ENCODE peak calls at places on chromosome 11, in six cellular contexts. U is psoas muscle, O is heart left ventricle, R is MM.1S, H is GM23338, C is transverse colon. Y is an unnamed sample.

GRCh38 chr11:129631201-129631600 is 184.4 kb upstream of the TMEM45B start:
- DNase-seq in U (no peak), C (no peak), O (no peak), R (no peak), H (no peak), Y (no peak)

GRCh38 chr11:102323542-102324261 is 6.4 kb downstream of the BIRC3 start:
- DNase-seq in H (no peak), R (no peak), O (no peak), C (no peak), U (no peak), Y (no peak)

GRCh38 chr11:114317738-114318137 is 21.5 kb downstream of the NNMT start:
- DNase-seq in H (peak; percentile 92), C (no peak), O (peak; percentile 60), U (no peak), R (peak; percentile 77), Y (no peak)

GRCh38 chr11:109140857-109141515 is 281.0 kb upstream of the C11orf87 start:
- DNase-seq in U (no peak), O (no peak), R (no peak), H (no peak), C (no peak), Y (no peak)

GRCh38 chr11:3189193-3189843 is 24.2 kb upstream of the OSBPL5 start:
- DNase-seq in C (no peak), O (no peak), R (no peak), U (peak; percentile 20), H (peak; percentile 74), Y (no peak)

GRCh38 chr11:61495801-61496601 is 12.5 kb upstream of the LRRC10B start:
- DNase-seq in O (no peak), U (no peak), C (no peak), H (no peak), R (no peak), Y (peak; percentile 70)

GRCh38 chr11:34027516-34028406 is 23.8 kb upstream of the CAPRIN1 start:
- DNase-seq in H (no peak), U (no peak), C (peak; percentile 74), O (no peak), R (no peak), Y (no peak)

GRCh38 chr11:27379449-27379848 is 16.4 kb upstream of the CCDC34 start:
- DNase-seq in C (no peak), R (no peak), O (no peak), H (no peak), U (no peak), Y (no peak)

GRCh38 chr11:26931881-26932280 is 62.0 kb upstream of the FIBIN start:
- DNase-seq in O (no peak), U (no peak), C (no peak), H (no peak), R (no peak), Y (no peak)

GRCh38 chr11:125376856-125377255 is 119.2 kb downstream of the FEZ1 start:
- DNase-seq in O (no peak), H (no peak), U (no peak), R (no peak), C (no peak), Y (no peak)

GRCh38 chr11:132864811-132865576 is 667.3 kb downstream of the OPCML start:
- DNase-seq in U (no peak), H (peak; percentile 82), R (no peak), C (no peak), O (no peak), Y (no peak)

GRCh38 chr11:109267293-109268095 is 154.5 kb upstream of the C11orf87 start:
- DNase-seq in U (no peak), O (no peak), R (no peak), C (no peak), H (no peak), Y (no peak)

GRCh38 chr11:20483931-20484330 is 96.4 kb downstream of the PRMT3 start:
- DNase-seq in U (no peak), C (no peak), R (no peak), H (no peak), O (no peak), Y (no peak)

GRCh38 chr11:61454520-61454919 is 24.6 kb downstream of the SDHAF2 start:
- DNase-seq in R (no peak), H (no peak), C (no peak), U (no peak), O (no peak), Y (no peak)

GRCh38 chr11:117089685-117090084 is 8.5 kb downstream of the SIK3 start:
- DNase-seq in O (no peak), R (no peak), H (no peak), C (no peak), U (no peak), Y (no peak)

GRCh38 chr11:31619980-31620379 is 110.4 kb downstream of the ELP4 start:
- DNase-seq in O (no peak), C (no peak), U (no peak), H (no peak), R (no peak), Y (no peak)

GRCh38 chr11:119585038-119585666 is 143.8 kb downstream of the NECTIN1 start:
- DNase-seq in U (no peak), R (no peak), C (peak; percentile 10), H (peak; percentile 65), O (no peak), Y (peak; percentile 85)

GRCh38 chr11:65419773-65420481 is 2.7 kb upstream of the NEAT1 start:
- DNase-seq in O (peak; percentile 93), R (peak; percentile 95), U (peak; percentile 96), H (peak; percentile 79), C (peak; percentile 94), Y (peak; percentile 97)

GRCh38 chr11:57476883-57477506 is 16.7 kb downstream of the RTN4RL2 start:
- DNase-seq in C (peak; percentile 59), R (peak; percentile 59), U (peak; percentile 82), O (peak; percentile 39), H (peak; percentile 73), Y (peak; percentile 84)

GRCh38 chr11:78038697-78039313 is 15.7 kb upstream of the KCTD14 start:
- DNase-seq in C (peak; percentile 80), O (no peak), H (no peak), R (no peak), U (no peak), Y (no peak)

GRCh38 chr11:62671604-62672528 is at the start of the genes LBHD1 and UQCC3:
- DNase-seq in O (peak; percentile 78), R (peak; percentile 86), H (peak; percentile 97), U (peak; percentile 85), C (peak; percentile 83), Y (peak; percentile 91)

GRCh38 chr11:133476570-133477262 is 55.6 kb downstream of the OPCML start:
- DNase-seq in H (peak; percentile 53), C (no peak), O (no peak), R (no peak), U (no peak), Y (no peak)

GRCh38 chr11:65868907-65869306 is 3.7 kb downstream of the EFEMP2 start:
- DNase-seq in C (no peak), H (no peak), R (no peak), U (no peak), O (no peak), Y (no peak)

GRCh38 chr11:61756452-61757212 is 4.2 kb downstream of the MYRF start:
- DNase-seq in R (no peak), U (no peak), H (no peak), O (no peak), C (peak; percentile 77), Y (no peak)

GRCh38 chr11:10906521-10906920 is 48.7 kb upstream of the ZBED5 start:
- DNase-seq in R (no peak), O (no peak), U (no peak), C (no peak), H (no peak), Y (no peak)

GRCh38 chr11:63671322-63672155 is at the start of gene ATL3:
- DNase-seq in C (peak; percentile 98), R (peak; percentile 96), O (peak; percentile 98), U (peak; percentile 99), H (peak; percentile 99), Y (peak; percentile 99)

GRCh38 chr11:95082576-95083001 is 7.1 kb upstream of the ENDOD1 start:
- DNase-seq in O (no peak), R (no peak), H (no peak), C (no peak), U (no peak), Y (no peak)
- H3K27ac ChIP-seq in O (peak overlapping the region; percentile 71), R (no peak overlapping the region), H (no peak overlapping the region), C (no peak overlapping the region), U (no peak overlapping the region), Y (no peak overlapping the region)

DNA sequence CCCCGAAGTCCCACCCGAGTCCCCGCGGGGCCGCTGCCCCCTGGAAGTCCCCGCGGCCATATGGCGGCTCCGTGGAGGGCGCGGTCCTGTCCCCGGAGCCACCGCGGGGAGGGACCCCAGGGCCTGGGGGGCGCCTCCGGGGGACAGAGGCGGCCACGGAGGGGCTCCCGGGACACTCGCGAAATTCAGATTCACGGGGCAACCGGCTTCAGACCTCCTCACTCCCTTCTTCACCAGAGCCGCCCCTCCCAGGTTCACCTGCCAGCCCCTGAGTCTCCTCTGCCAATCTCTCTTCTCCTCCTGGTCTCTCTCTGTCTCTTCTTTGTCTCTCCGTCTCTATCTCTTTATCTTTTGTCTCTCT is 28.2 kb upstream of the TOLLIP start:
- DNase-seq in C (no peak), O (no peak), H (peak; percentile 20), U (no peak), R (no peak), Y (no peak)
- H3K4me3 ChIP-seq in C (no peak overlapping the region), O (no peak overlapping the region), H (peak overlapping the region; percentile 57), U (no peak overlapping the region), R (no peak overlapping the region), Y (no peak overlapping the region)

GRCh38 chr11:80495116-80495515 is 1054.3 kb upstream of the TENM4 start:
- DNase-seq in C (no peak), R (no peak), U (no peak), H (no peak), O (no peak), Y (no peak)
- TF ChIP-seq CTCF in C (no peak), R (no peak), U (no peak), H (no peak), O (no peak), Y (no peak)

GRCh38 chr11:726278-726915 is 20.4 kb downstream of the EPS8L2 start:
- DNase-seq in R (peak; percentile 87), U (peak; percentile 64), H (peak; percentile 69), O (no peak), C (peak; percentile 77), Y (peak; percentile 92)

GRCh38 chr11:729492-730074 is 17.7 kb upstream of the TALDO1 start:
- DNase-seq in O (no peak), R (no peak), U (no peak), H (no peak), C (no peak), Y (peak; percentile 75)

GRCh38 chr11:727281-727701 is 20.0 kb upstream of the TALDO1 start:
- DNase-seq in C (no peak), R (no peak), O (no peak), H (no peak), U (no peak), Y (peak; percentile 74)

GRCh38 chr11:727859-728748 is 19.2 kb upstream of the TALDO1 start:
- DNase-seq in C (peak; percentile 87), R (peak; percentile 74), U (peak; percentile 92), O (peak; percentile 68), H (peak; percentile 85), Y (peak; percentile 96)

DNA sequence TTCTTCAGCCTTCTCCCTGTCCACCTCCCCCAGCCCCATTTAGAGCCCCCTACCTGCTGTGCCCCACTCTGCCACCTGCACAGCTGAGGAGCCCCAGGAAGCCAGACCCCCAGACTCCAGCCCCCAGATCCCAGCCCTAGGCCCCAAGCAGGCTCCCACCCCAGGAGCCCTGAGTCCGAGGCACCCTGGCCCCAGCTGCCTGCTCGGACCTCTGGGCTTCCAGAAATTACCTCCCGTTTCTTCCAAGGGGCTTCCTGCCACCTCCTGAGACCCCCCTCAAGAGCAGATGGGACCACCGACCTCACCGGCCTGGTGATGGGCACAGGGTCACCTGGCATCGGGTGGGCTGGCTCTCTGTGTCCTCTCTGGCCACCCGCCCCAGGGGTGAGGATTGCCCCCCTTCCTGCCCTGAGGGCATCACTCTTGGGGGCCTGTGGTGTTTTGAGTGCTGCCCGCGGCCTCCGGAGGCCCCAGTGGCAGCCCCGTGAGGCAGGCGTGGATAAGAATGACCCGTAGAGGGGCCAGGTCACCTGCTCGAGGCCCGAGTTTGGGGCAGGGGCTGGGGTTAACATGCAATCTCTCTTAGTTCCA is 18.3 kb upstream of the TALDO1 start:
- DNase-seq in U (no peak), O (no peak), R (no peak), C (no peak), H (no peak), Y (peak; percentile 71)
- H3K27ac ChIP-seq in U (no peak overlapping the region), O (no peak overlapping the region), R (no peak overlapping the region), C (no peak overlapping the region), H (no peak overlapping the region), Y (no peak overlapping the region)